ENCODE peak calls at places on chromosomes 3 and 15, in four cellular contexts. R is heart left ventricle, I is foreskin fibroblast, O is GM12865. E is an unnamed sample.
A peak's percentile ranks its signal among the peaks of the same experiment; 100 is the strongest.

GRCh38 chr3:79872483-79872882 is 104.7 kb upstream of the ROBO1 start:
- DNase-seq in R (no peak), I (no peak), O (no peak), E (peak; percentile 55)

GRCh38 chr3:52777127-52777958 is at the start of gene ITIH1:
- DNase-seq in R (no peak), I (no peak), O (no peak), E (no peak)

GRCh38 chr3:101066776-101067175 is 73.6 kb upstream of the ABI3BP start:
- DNase-seq in R (no peak), I (no peak), O (no peak), E (no peak)

GRCh38 chr3:113557374-113557773 is 25.0 kb downstream of the SIDT1 start:
- DNase-seq in R (no peak), I (peak; percentile 20), O (peak; percentile 11), E (no peak)

GRCh38 chr3:13954266-13954665 is 74.4 kb upstream of the WNT7A start:
- DNase-seq in R (no peak), I (no peak), O (no peak), E (no peak)

GRCh38 chr3:27533718-27534578 is 49.8 kb upstream of the SLC4A7 start:
- DNase-seq in R (peak; percentile 68), I (peak; percentile 100), O (peak; percentile 79), E (peak; percentile 96)

GRCh38 chr3:136109499-136109898 is 86.6 kb downstream of the MSL2 start:
- DNase-seq in R (no peak), I (no peak), O (peak; percentile 50), E (no peak)

GRCh38 chr15:90004671-90005070 is 3.5 kb downstream of the ZNF710 start:
- DNase-seq in R (peak; percentile 49), I (peak; percentile 97), O (peak; percentile 58), E (peak; percentile 92)

GRCh38 chr3:193946945-193947344 is 189.0 kb upstream of the HES1 start:
- DNase-seq in R (no peak), I (no peak), O (no peak), E (no peak)

GRCh38 chr15:77584201-77584600 is 48.5 kb downstream of the LINGO1 start:
- DNase-seq in R (no peak), I (no peak), O (no peak), E (no peak)

GRCh38 chr15:57510647-57511046 is 81.1 kb upstream of the MYZAP start:
- DNase-seq in R (peak; percentile 74), I (peak; percentile 70), O (no peak), E (peak; percentile 67)

GRCh38 chr15:70589221-70589620 is 174.1 kb downstream of the UACA start:
- DNase-seq in R (no peak), I (peak; percentile 48), O (no peak), E (peak; percentile 92)

GRCh38 chr3:161475905-161476304 is 20.7 kb upstream of the OTOL1 start:
- DNase-seq in R (no peak), I (peak; percentile 2), O (no peak), E (peak; percentile 2)

GRCh38 chr3:122258757-122259371 is 66.2 kb upstream of the CSTA start:
- DNase-seq in R (peak; percentile 67), I (peak; percentile 26), O (peak; percentile 91), E (peak; percentile 23)

GRCh38 chr15:28904023-28904422 is 18.2 kb downstream of the APBA2 start:
- DNase-seq in R (no peak), I (no peak), O (no peak), E (no peak)

GRCh38 chr3:31979006-31979697 is 1.9 kb downstream of the OSBPL10 start:
- DNase-seq in R (no peak), I (no peak), O (peak; percentile 32), E (no peak)

GRCh38 chr3:126197854-126198584 is 17.6 kb upstream of the ALDH1L1 start:
- DNase-seq in R (peak; percentile 59), I (peak; percentile 48), O (peak; percentile 67), E (no peak)

GRCh38 chr3:69051796-69052566 is at the start of gene TMF1:
- DNase-seq in R (peak; percentile 98), I (peak; percentile 98), O (peak; percentile 99), E (peak; percentile 97)

GRCh38 chr3:158486200-158486599 is 84.8 kb upstream of the MLF1 start:
- DNase-seq in R (no peak), I (no peak), O (no peak), E (no peak)

GRCh38 chr3:158479051-158479450 is 91.9 kb upstream of the MLF1 start:
- DNase-seq in R (no peak), I (no peak), O (no peak), E (no peak)

GRCh38 chr3:158489181-158489580 is 81.8 kb upstream of the MLF1 start:
- DNase-seq in R (no peak), I (no peak), O (no peak), E (no peak)

GRCh38 chr3:158488670-158489069 is 82.3 kb upstream of the MLF1 start:
- DNase-seq in R (no peak), I (no peak), O (no peak), E (no peak)

DNA sequence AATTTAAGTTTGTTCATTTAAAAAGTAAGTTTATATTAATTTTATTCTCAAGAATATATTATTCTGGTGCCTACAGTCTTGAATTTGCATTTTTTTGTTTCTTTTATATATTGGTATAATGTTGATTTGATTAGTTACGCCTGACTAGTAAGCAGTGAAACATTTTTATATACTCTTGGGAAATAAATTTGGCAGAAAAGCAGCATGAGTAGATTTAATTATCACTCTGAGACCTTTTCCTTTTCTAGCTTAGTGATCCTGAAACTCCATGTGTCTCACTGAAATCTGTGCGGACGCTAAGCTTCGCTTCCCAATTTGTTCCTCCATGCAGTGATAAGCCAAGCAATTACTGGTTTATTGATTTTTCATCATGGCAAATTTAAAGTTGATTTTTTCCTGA is 87.3 kb upstream of the MLF1 start:
- DNase-seq in R (no peak), I (no peak), O (no peak), E (no peak)
- H3K4me3 ChIP-seq in R (no peak overlapping the region), I (no peak overlapping the region), O (no peak overlapping the region), E (no peak overlapping the region)

GRCh38 chr15:65611888-65612615 is 1.1 kb upstream of the INTS14 start:
- DNase-seq in R (no peak), I (no peak), O (peak; percentile 21), E (no peak)
- H3K4me3 ChIP-seq in R (peak overlapping the region; percentile 92), I (peak overlapping the region; percentile 75), O (peak overlapping the region; percentile 95), E (peak overlapping the region; percentile 88)

GRCh38 chr15:67523337-67523736 is 2.4 kb downstream of the C15orf61 start:
- DNase-seq in R (no peak), I (no peak), O (no peak), E (no peak)
- H3K4me3 ChIP-seq in R (no peak overlapping the region), I (peak overlapping the region; percentile 67), O (peak overlapping the region; percentile 88), E (peak overlapping the region; percentile 88)

DNA sequence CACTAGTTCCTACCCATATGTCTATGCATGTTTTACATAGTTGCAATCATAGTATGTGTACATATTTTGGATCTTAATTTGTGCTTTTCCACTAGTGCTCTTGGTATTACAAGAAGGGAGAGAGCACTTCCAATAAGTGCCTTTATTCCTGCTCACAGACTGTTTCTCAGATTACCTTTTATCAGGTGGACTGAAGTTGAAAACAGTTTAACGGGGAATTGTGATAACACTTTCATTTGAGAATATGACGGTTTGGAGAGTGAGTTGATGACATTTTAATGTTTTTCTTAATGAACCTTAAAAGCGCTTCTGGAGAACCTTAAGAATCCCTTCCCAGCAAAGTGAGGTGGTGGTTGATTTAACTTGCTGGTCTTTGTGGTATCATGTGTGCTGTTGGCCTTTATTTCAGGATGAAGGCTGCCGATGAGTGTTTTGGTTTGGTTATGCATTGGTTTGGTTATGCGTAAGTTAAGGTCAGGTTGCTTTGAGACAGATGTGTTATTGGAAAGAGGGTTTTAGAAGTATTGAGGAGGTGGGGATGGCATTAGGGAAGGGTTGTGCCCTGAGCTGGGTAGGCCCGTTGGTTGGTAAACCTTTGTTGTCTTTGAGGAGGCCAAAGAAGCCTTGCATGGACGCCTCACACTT is 2.8 kb downstream of the EDEM1 start:
- DNase-seq in R (no peak), I (no peak), O (peak; percentile 34), E (no peak)
- H3K4me3 ChIP-seq in R (no peak overlapping the region), I (no peak overlapping the region), O (peak overlapping the region; percentile 94), E (peak overlapping the region; percentile 13)

GRCh38 chr3:66299893-66300292 is 79.1 kb downstream of the SLC25A26 start:
- DNase-seq in R (no peak), I (no peak), O (no peak), E (no peak)

GRCh38 chr3:66298591-66298990 is 77.8 kb downstream of the SLC25A26 start:
- DNase-seq in R (no peak), I (no peak), O (no peak), E (no peak)

GRCh38 chr3:66302288-66302687 is 81.5 kb downstream of the SLC25A26 start:
- DNase-seq in R (no peak), I (no peak), O (peak; percentile 50), E (no peak)

GRCh38 chr3:66297260-66297863 is 76.6 kb downstream of the SLC25A26 start:
- DNase-seq in R (no peak), I (no peak), O (no peak), E (no peak)

GRCh38 chr3:66297917-66298316 is 77.1 kb downstream of the SLC25A26 start:
- DNase-seq in R (no peak), I (peak; percentile 48), O (no peak), E (peak; percentile 48)
- H3K4me3 ChIP-seq in R (no peak overlapping the region), I (no peak overlapping the region), O (no peak overlapping the region), E (no peak overlapping the region)

GRCh38 chr3:44000586-44000985 is 241.1 kb upstream of the TOPAZ1 start:
- DNase-seq in R (no peak), I (no peak), O (peak; percentile 70), E (no peak)
- H3K4me3 ChIP-seq in R (no peak overlapping the region), I (peak overlapping the region; percentile 84), O (peak overlapping the region; percentile 69), E (peak overlapping the region; percentile 80)

DNA sequence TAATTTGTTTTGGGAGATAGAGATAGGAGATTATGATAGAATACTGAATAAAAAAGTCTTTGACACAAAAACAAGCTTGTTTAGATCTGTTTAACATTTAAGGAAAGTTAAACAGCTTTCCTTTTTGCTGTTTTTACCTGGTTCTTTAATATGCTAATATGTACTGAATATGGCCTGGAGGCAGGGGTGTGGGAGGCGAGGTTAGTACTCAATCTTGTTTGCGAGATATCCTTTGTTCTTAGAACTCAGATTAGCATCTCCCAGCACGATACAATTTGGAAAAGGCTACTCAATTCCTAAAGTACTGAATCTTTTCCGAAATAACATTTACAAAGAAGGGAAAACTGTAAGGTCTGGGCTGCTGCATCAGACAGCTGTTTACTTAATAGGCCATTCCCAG is 40.8 kb upstream of the ST3GAL6 start:
- DNase-seq in R (no peak), I (no peak), O (no peak), E (no peak)
- H3K4me3 ChIP-seq in R (no peak overlapping the region), I (no peak overlapping the region), O (no peak overlapping the region), E (no peak overlapping the region)

GRCh38 chr15:40754883-40755815 is at the start of gene RMDN3:
- DNase-seq in R (peak; percentile 94), I (peak; percentile 87), O (peak; percentile 96), E (peak; percentile 73)

GRCh38 chr15:40754574-40754882 is 526 bp downstream of the RMDN3 start:
- DNase-seq in R (peak; percentile 41), I (no peak), O (no peak), E (no peak)

GRCh38 chr15:40756938-40757337 is 1.9 kb upstream of the RMDN3 start:
- DNase-seq in R (no peak), I (no peak), O (no peak), E (no peak)

GRCh38 chr15:40751745-40752144 is 3.3 kb downstream of the RMDN3 start:
- DNase-seq in R (no peak), I (no peak), O (no peak), E (no peak)

DNA sequence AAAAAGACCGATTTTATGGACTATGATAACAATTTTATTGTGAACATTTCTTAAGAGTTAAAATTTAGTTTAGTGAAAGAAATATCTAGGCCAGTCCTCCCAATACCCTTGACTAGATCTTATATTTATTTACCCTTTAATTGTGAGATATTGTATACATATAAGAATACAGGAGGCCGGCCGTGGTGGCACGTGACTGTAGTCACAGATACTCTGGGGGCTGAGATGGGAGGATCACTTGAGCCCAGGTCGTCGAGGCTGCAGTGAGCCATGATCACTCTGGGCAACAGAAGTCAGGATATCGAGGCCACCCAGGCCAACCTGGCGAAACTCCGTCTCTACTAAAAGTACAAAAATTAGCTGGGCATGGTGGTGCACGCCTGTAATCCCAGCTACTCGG is 767 bp upstream of the RMDN3 start:
- DNase-seq in R (no peak), I (no peak), O (peak; percentile 44), E (no peak)
- H3K4me3 ChIP-seq in R (peak overlapping the region; percentile 77), I (peak overlapping the region; percentile 98), O (peak overlapping the region; percentile 78), E (peak overlapping the region; percentile 98)

E was measured in skeletal muscle cell.